ENCODE peak calls at places on chromosomes 2 and 18, in five cellular contexts. G, V, C, W and U are unnamed samples.

GRCh38 chr18:44680271-44681038 is at the start of gene SETBP1:
- DNase-seq in G (no peak), V (peak; percentile 71), C (peak; percentile 12), W (no peak), U (peak; percentile 48)

GRCh38 chr2:216830346-216830745 is 29.5 kb downstream of the TNP1 start:
- DNase-seq in G (no peak), V (no peak), C (no peak), W (no peak), U (no peak)

GRCh38 chr2:202718614-202719013 is 83.8 kb downstream of the FAM117B start:
- DNase-seq in G (no peak), V (peak; percentile 66), C (no peak), W (no peak), U (peak; percentile 50)

GRCh38 chr2:67013821-67014220 is 383.3 kb upstream of the ETAA1 start:
- DNase-seq in G (no peak), V (peak; percentile 41), C (no peak), W (no peak), U (no peak)

GRCh38 chr2:234450431-234451095 is 46.3 kb downstream of the ARL4C start:
- DNase-seq in G (peak; percentile 31), V (no peak), C (no peak), W (no peak), U (no peak)

GRCh38 chr2:225070811-225071210 is 28.5 kb upstream of the DOCK10 start:
- DNase-seq in G (no peak), V (no peak), C (no peak), W (peak; percentile 81), U (no peak)

GRCh38 chr2:10285578-10286198 is 17.0 kb upstream of the HPCAL1 start:
- DNase-seq in G (peak; percentile 93), V (no peak), C (no peak), W (peak; percentile 75), U (peak; percentile 89)

GRCh38 chr18:77314952-77315351 is 65.3 kb downstream of the GALR1 start:
- DNase-seq in G (no peak), V (no peak), C (no peak), W (no peak), U (no peak)

GRCh38 chr18:8081267-8081666 is 514.2 kb downstream of the PTPRM start:
- DNase-seq in G (no peak), V (no peak), C (no peak), W (no peak), U (no peak)

GRCh38 chr2:67066782-67067181 is 330.4 kb upstream of the ETAA1 start:
- DNase-seq in G (no peak), V (no peak), C (no peak), W (no peak), U (no peak)

GRCh38 chr2:197136452-197136851 is 174.1 kb downstream of the ANKRD44 start:
- DNase-seq in G (no peak), V (no peak), C (no peak), W (no peak), U (no peak)